ENCODE peak calls at places on chromosomes 2 and 18, in eight cellular contexts. C is uterus; O is spleen; F is pancreas; I is CD8-positive, alpha-beta T cell; H is Caco-2; P is GM06990; B is lower lobe of right lung. Q is an unnamed sample.

GRCh38 chr2:177254433-177255226 is 9.9 kb downstream of the NFE2L2 start:
- DNase-seq in C (no peak), O (no peak), F (peak; percentile 26), I (no peak), H (peak; percentile 58), P (no peak), B (peak; percentile 57), Q (peak; percentile 80)

GRCh38 chr2:237529452-237530402 is 36.6 kb upstream of the PRLH start:
- DNase-seq in C (no peak), O (peak; percentile 52), F (no peak), I (no peak), H (no peak), P (peak; percentile 74), B (no peak), Q (no peak)

GRCh38 chr2:1793868-1794445 is 49.6 kb upstream of the PXDN start:
- DNase-seq in C (no peak), O (peak; percentile 53), F (no peak), I (no peak), H (no peak), P (no peak), B (no peak), Q (peak; percentile 77)

GRCh38 chr2:66501267-66501666 is 66.3 kb downstream of the MEIS1 start:
- DNase-seq in C (no peak), O (no peak), F (no peak), I (no peak), H (no peak), P (no peak), B (no peak), Q (no peak)

GRCh38 chr18:31101148-31102019 is 837 bp downstream of the DSC2 start:
- DNase-seq in C (peak; percentile 16), O (peak; percentile 91), F (peak; percentile 88), I (no peak), H (peak; percentile 67), P (peak; percentile 31), B (peak; percentile 89), Q (peak; percentile 67)

GRCh38 chr2:169336677-169337076 is 25.7 kb downstream of the LRP2 start:
- DNase-seq in C (no peak), O (no peak), F (no peak), I (no peak), H (no peak), P (no peak), B (no peak), Q (no peak)

GRCh38 chr18:36536426-36536825 is 238.9 kb downstream of the FHOD3 start:
- DNase-seq in C (no peak), O (no peak), F (no peak), I (no peak), H (no peak), P (no peak), B (no peak), Q (no peak)

GRCh38 chr2:226220511-226220910 is 579.1 kb downstream of the IRS1 start:
- DNase-seq in C (no peak), O (no peak), F (no peak), I (no peak), H (no peak), P (no peak), B (no peak), Q (no peak)

GRCh38 chr2:21054011-21054410 is 10.1 kb upstream of the APOB start:
- DNase-seq in C (no peak), O (no peak), F (no peak), I (no peak), H (no peak), P (no peak), B (no peak), Q (no peak)

GRCh38 chr18:24585996-24586566 is 125.6 kb downstream of the HRH4 start:
- DNase-seq in C (no peak), O (no peak), F (no peak), I (no peak), H (no peak), P (no peak), B (no peak), Q (no peak)

GRCh38 chr18:13800505-13801259 is 23.3 kb upstream of the MC5R start:
- DNase-seq in C (no peak), O (peak; percentile 80), F (peak; percentile 48), I (peak; percentile 22), H (peak; percentile 84), P (peak; percentile 32), B (peak; percentile 73), Q (peak; percentile 80)

GRCh38 chr2:168751104-168751768 is 51.2 kb upstream of the NOSTRIN start:
- DNase-seq in C (no peak), O (no peak), F (no peak), I (peak; percentile 29), H (no peak), P (no peak), B (no peak), Q (no peak)

GRCh38 chr2:100293341-100294161 is 28.8 kb downstream of the LONRF2 start:
- DNase-seq in C (no peak), O (no peak), F (no peak), I (no peak), H (no peak), P (no peak), B (no peak), Q (no peak)

GRCh38 chr2:197073701-197074433 is 147.4 kb upstream of the PGAP1 start:
- DNase-seq in C (no peak), O (no peak), F (no peak), I (no peak), H (no peak), P (no peak), B (no peak), Q (peak; percentile 84)

GRCh38 chr18:54647176-54647575 is 56.1 kb downstream of the DYNAP start:
- DNase-seq in C (no peak), O (no peak), F (peak; percentile 3), I (no peak), H (peak; percentile 42), P (no peak), B (no peak), Q (no peak)

GRCh38 chr18:38174173-38174572 is 608.6 kb upstream of the CELF4 start:
- DNase-seq in C (no peak), O (no peak), F (no peak), I (no peak), H (no peak), P (no peak), B (no peak), Q (no peak)

GRCh38 chr18:79962835-79963657 is 1.4 kb upstream of the HSBP1L1 start:
- DNase-seq in C (no peak), O (no peak), F (no peak), I (peak; percentile 49), H (no peak), P (peak; percentile 65), B (no peak), Q (no peak)

GRCh38 chr18:75044791-75045190 is 164.1 kb downstream of the PTGR3 start:
- DNase-seq in C (no peak), O (no peak), F (no peak), I (no peak), H (no peak), P (no peak), B (no peak), Q (no peak)

GRCh38 chr2:66753247-66754019 is 318.5 kb downstream of the MEIS1 start:
- DNase-seq in C (peak; percentile 46), O (no peak), F (no peak), I (no peak), H (no peak), P (no peak), B (no peak), Q (no peak)

GRCh38 chr18:46222710-46223360 is 118.7 kb downstream of the HAUS1 start:
- DNase-seq in C (no peak), O (no peak), F (no peak), I (no peak), H (no peak), P (no peak), B (no peak), Q (peak; percentile 75)

GRCh38 chr2:38565333-38565732 is 37.4 kb downstream of the HNRNPLL start:
- DNase-seq in C (no peak), O (no peak), F (no peak), I (no peak), H (no peak), P (no peak), B (no peak), Q (no peak)

GRCh38 chr18:2536493-2536892 is 34.8 kb downstream of the METTL4 start:
- DNase-seq in C (no peak), O (no peak), F (no peak), I (no peak), H (no peak), P (no peak), B (no peak), Q (no peak)
- TF ChIP-seq CTCF in C (no peak), O (no peak), F (no peak), I (no peak), H (no peak), P (no peak), B (no peak), Q (no peak)

GRCh38 chr2:161243873-161244272 is 64.4 kb upstream of the PSMD14 start:
- DNase-seq in C (no peak), O (no peak), F (no peak), I (peak; percentile 7), H (no peak), P (peak; percentile 25), B (no peak), Q (no peak)
- H3K4me3 ChIP-seq in C (no peak overlapping the region), O (no peak overlapping the region), F (peak overlapping the region; percentile 23), I (peak overlapping the region; percentile 54), H (peak overlapping the region; percentile 50), P (peak overlapping the region; percentile 65), B (peak overlapping the region; percentile 49), Q (peak overlapping the region; percentile 39)

GRCh38 chr18:63344918-63345317 is 22.1 kb downstream of the KDSR start:
- DNase-seq in C (no peak), O (no peak), F (no peak), I (no peak), H (no peak), P (no peak), B (no peak), Q (no peak)

GRCh38 chr18:63346031-63346430 is 21.0 kb downstream of the KDSR start:
- DNase-seq in C (peak; percentile 49), O (no peak), F (no peak), I (no peak), H (no peak), P (no peak), B (no peak), Q (peak; percentile 64)

GRCh38 chr18:63344263-63344662 is 22.7 kb downstream of the KDSR start:
- DNase-seq in C (no peak), O (no peak), F (no peak), I (no peak), H (no peak), P (no peak), B (no peak), Q (no peak)

GRCh38 chr18:63339920-63340484 is 20.4 kb upstream of the BCL2 start:
- DNase-seq in C (peak; percentile 40), O (no peak), F (no peak), I (peak; percentile 61), H (no peak), P (no peak), B (no peak), Q (peak; percentile 52)

DNA sequence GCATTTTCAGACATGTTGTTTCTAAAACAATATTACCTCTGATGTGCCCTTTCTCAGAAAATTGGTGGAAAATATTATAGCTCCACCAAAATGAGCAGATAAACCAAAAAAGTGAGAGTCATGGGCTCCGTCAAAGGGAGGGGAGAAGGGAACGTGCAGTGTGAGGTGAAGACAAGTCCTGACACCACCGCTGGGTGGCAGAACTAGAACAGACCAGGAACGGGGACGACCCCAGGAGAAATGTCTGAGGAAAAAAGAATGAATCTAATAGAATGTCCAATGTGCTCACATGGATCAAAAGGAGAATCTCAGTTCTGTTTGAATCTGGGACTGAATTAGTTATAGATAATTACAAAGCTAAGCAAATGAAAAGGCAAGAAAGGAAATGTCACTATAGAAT is 22.6 kb upstream of the BCL2 start:
- DNase-seq in C (peak; percentile 38), O (no peak), F (no peak), I (peak; percentile 39), H (peak; percentile 25), P (no peak), B (no peak), Q (peak; percentile 61)
- TF ChIP-seq CTCF in C (peak; percentile 36), O (peak; percentile 27), F (no peak), I (peak; percentile 42), H (peak; percentile 42), P (peak; percentile 66), B (peak; percentile 30), Q (no peak)

GRCh38 chr2:240946654-240947053 is 40.5 kb downstream of the CROCC2 start:
- DNase-seq in C (no peak), O (peak; percentile 65), F (no peak), I (no peak), H (no peak), P (no peak), B (peak; percentile 49), Q (no peak)
- H3K4me3 ChIP-seq in C (no peak overlapping the region), O (no peak overlapping the region), F (no peak overlapping the region), I (no peak overlapping the region), H (no peak overlapping the region), P (no peak overlapping the region), B (no peak overlapping the region), Q (no peak overlapping the region)